ENCODE peak calls at places on chromosomes 11 and 22, in ten cellular contexts. One of them, this sample, is unnamed.

GRCh38 chr11:113579292-113579940 is 104.2 kb upstream of the DRD2 start:
- DNase-seq in A549: no peak
- DNase-seq in CD8-positive, alpha-beta T cell: no peak
- DNase-seq in pancreas: no peak
- DNase-seq in GM23338: no peak
- DNase-seq in thoracic aorta: no peak
- DNase-seq in upper lobe of right lung: no peak
- DNase-seq in lung: no peak
- DNase-seq in prostate gland: no peak
- DNase-seq in right atrium auricular region: no peak
- DNase-seq in this sample: no peak

GRCh38 chr11:76288166-76288978 is 82.1 kb upstream of the WNT11 start:
- DNase-seq in A549: no peak
- DNase-seq in CD8-positive, alpha-beta T cell: peak; percentile 8
- DNase-seq in pancreas: no peak
- DNase-seq in GM23338: no peak
- DNase-seq in thoracic aorta: no peak
- DNase-seq in upper lobe of right lung: no peak
- DNase-seq in lung: no peak
- DNase-seq in prostate gland: no peak
- DNase-seq in right atrium auricular region: no peak
- DNase-seq in this sample: no peak

GRCh38 chr11:3220521-3221407 is 2.2 kb upstream of the MRGPRG start:
- DNase-seq in A549: no peak
- DNase-seq in CD8-positive, alpha-beta T cell: no peak
- DNase-seq in pancreas: peak; percentile 5
- DNase-seq in GM23338: no peak
- DNase-seq in thoracic aorta: no peak
- DNase-seq in upper lobe of right lung: peak; percentile 65
- DNase-seq in lung: no peak
- DNase-seq in prostate gland: no peak
- DNase-seq in right atrium auricular region: no peak
- DNase-seq in this sample: no peak

GRCh38 chr22:42443240-42444059 is 11.2 kb upstream of the NFAM1 start:
- DNase-seq in A549: peak; percentile 10
- DNase-seq in CD8-positive, alpha-beta T cell: no peak
- DNase-seq in pancreas: no peak
- DNase-seq in GM23338: no peak
- DNase-seq in thoracic aorta: no peak
- DNase-seq in upper lobe of right lung: no peak
- DNase-seq in lung: no peak
- DNase-seq in prostate gland: no peak
- DNase-seq in right atrium auricular region: no peak
- DNase-seq in this sample: no peak

GRCh38 chr11:3835100-3835485 is 5.7 kb downstream of the RHOG start:
- DNase-seq in A549: no peak
- DNase-seq in CD8-positive, alpha-beta T cell: no peak
- DNase-seq in pancreas: no peak
- DNase-seq in GM23338: no peak
- DNase-seq in thoracic aorta: no peak
- DNase-seq in upper lobe of right lung: no peak
- DNase-seq in lung: no peak
- DNase-seq in prostate gland: no peak
- DNase-seq in right atrium auricular region: no peak
- DNase-seq in this sample: no peak

GRCh38 chr11:69636512-69636866 is 4.5 kb upstream of the CCND1 start:
- DNase-seq in A549: peak; percentile 61
- DNase-seq in CD8-positive, alpha-beta T cell: no peak
- DNase-seq in pancreas: peak; percentile 68
- DNase-seq in GM23338: peak; percentile 93
- DNase-seq in thoracic aorta: no peak
- DNase-seq in upper lobe of right lung: peak; percentile 86
- DNase-seq in lung: peak; percentile 70
- DNase-seq in prostate gland: no peak
- DNase-seq in right atrium auricular region: peak; percentile 86
- DNase-seq in this sample: no peak

GRCh38 chr22:35258144-35258988 is 1.1 kb downstream of the HMGXB4 start:
- DNase-seq in A549: peak; percentile 5
- DNase-seq in CD8-positive, alpha-beta T cell: no peak
- DNase-seq in pancreas: no peak
- DNase-seq in GM23338: peak; percentile 75
- DNase-seq in thoracic aorta: no peak
- DNase-seq in upper lobe of right lung: no peak
- DNase-seq in lung: no peak
- DNase-seq in prostate gland: peak; percentile 16
- DNase-seq in right atrium auricular region: no peak
- DNase-seq in this sample: peak; percentile 4

GRCh38 chr11:110148775-110149744 is 55.9 kb downstream of the ZC3H12C start:
- DNase-seq in A549: peak; percentile 34
- DNase-seq in CD8-positive, alpha-beta T cell: no peak
- DNase-seq in pancreas: no peak
- DNase-seq in GM23338: no peak
- DNase-seq in thoracic aorta: no peak
- DNase-seq in upper lobe of right lung: no peak
- DNase-seq in lung: no peak
- DNase-seq in prostate gland: no peak
- DNase-seq in right atrium auricular region: no peak
- DNase-seq in this sample: peak; percentile 43

GRCh38 chr11:28461338-28461737 is 353.1 kb downstream of the METTL15 start:
- DNase-seq in A549: no peak
- DNase-seq in CD8-positive, alpha-beta T cell: no peak
- DNase-seq in pancreas: no peak
- DNase-seq in GM23338: no peak
- DNase-seq in thoracic aorta: no peak
- DNase-seq in upper lobe of right lung: no peak
- DNase-seq in lung: no peak
- DNase-seq in prostate gland: no peak
- DNase-seq in right atrium auricular region: no peak
- DNase-seq in this sample: no peak

GRCh38 chr11:2768471-2769408 is 68.9 kb upstream of the KCNQ1OT1 start:
- DNase-seq in A549: peak; percentile 65
- DNase-seq in CD8-positive, alpha-beta T cell: no peak
- DNase-seq in pancreas: peak; percentile 2
- DNase-seq in GM23338: no peak
- DNase-seq in thoracic aorta: no peak
- DNase-seq in upper lobe of right lung: no peak
- DNase-seq in lung: peak; percentile 17
- DNase-seq in prostate gland: peak; percentile 1
- DNase-seq in right atrium auricular region: peak; percentile 34
- DNase-seq in this sample: peak; percentile 86

DNA sequence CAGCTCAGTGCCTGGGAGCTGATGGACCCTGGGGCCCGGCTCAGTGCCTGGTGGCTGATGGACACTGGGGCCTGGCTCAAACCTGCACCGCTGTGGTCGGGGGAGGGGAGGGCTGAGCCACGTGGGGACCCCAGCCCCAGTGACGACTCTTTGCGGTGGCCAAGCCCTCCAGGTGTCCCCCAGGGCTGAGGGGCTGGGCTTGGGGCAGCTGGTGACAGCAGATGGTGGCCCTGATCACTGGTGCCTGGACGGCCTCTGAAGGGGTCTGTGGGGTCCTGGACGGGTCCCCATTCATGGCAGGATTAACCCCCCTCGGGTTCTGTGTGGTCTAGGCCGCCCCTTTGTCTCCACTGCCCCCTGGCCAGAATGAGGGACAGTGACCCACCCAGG is 3.4 kb upstream of the MUC5B start:
- DNase-seq in A549: no peak
- DNase-seq in CD8-positive, alpha-beta T cell: no peak
- DNase-seq in pancreas: no peak
- DNase-seq in GM23338: no peak
- DNase-seq in thoracic aorta: no peak
- DNase-seq in upper lobe of right lung: peak; percentile 66
- DNase-seq in lung: no peak
- DNase-seq in prostate gland: no peak
- DNase-seq in right atrium auricular region: no peak
- DNase-seq in this sample: no peak
- H3K27ac ChIP-seq in A549: peak overlapping the region; percentile 81
- H3K27ac ChIP-seq in CD8-positive, alpha-beta T cell: no peak overlapping the region
- H3K27ac ChIP-seq in pancreas: no peak overlapping the region
- H3K27ac ChIP-seq in GM23338: no peak overlapping the region
- H3K27ac ChIP-seq in thoracic aorta: no peak overlapping the region
- H3K27ac ChIP-seq in upper lobe of right lung: no peak overlapping the region
- H3K27ac ChIP-seq in lung: no peak overlapping the region
- H3K27ac ChIP-seq in prostate gland: no peak overlapping the region
- H3K27ac ChIP-seq in right atrium auricular region: no peak overlapping the region
- H3K27ac ChIP-seq in this sample: no peak overlapping the region

DNA sequence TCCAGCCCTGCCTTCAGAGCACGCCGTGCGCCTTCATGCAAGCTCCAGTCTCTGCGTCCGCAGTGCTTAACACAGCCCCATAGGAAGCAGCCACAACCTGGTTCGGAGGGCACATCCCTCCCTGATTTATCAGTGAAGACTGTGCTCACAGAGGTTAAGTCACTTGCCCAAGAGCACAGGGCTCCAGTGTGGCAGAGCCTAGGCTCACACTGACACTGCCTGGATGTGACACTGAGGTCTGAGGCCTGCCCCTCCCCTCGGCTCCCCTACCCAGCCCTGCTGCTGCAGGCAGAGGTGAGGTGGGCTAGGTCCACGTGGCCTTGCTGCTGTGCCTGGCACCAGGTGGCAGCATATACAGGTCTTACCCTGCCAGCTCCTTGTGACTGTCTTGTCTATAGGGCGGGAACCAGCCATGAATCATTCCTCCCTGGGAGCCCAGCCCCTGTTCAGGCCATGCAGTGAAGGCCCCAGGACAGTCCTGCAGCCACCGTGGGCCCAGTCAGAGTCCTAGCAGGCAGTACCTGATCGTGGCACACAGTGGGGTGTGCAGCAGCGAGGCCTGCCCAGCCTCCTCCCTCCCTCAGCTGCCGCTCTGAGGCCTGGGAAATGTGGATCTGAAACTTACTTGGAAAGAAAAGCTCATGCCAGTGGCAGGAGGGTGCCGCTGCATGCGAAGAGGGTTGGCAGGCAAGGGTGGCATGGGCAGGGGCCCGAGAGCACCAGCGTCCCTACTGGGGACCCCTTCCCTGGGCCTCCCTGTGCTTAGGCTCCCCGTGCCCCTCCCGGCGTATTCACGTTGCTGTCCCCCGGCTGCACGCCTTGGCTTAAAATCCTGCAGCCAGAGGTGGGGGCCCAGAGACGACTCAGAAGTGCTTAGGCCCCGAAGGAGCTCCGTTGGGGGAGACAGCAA is 1.2 kb upstream of the CERK start:
- DNase-seq in A549: peak; percentile 88
- DNase-seq in CD8-positive, alpha-beta T cell: no peak
- DNase-seq in pancreas: peak; percentile 71
- DNase-seq in GM23338: peak; percentile 52
- DNase-seq in thoracic aorta: no peak
- DNase-seq in upper lobe of right lung: no peak
- DNase-seq in lung: peak; percentile 50
- DNase-seq in prostate gland: peak; percentile 61
- DNase-seq in right atrium auricular region: peak; percentile 83
- DNase-seq in this sample: peak; percentile 79
- TF ChIP-seq CTCF in A549: peak; percentile 55
- TF ChIP-seq CTCF in CD8-positive, alpha-beta T cell: no peak
- TF ChIP-seq CTCF in pancreas: no peak
- TF ChIP-seq CTCF in GM23338: no peak
- TF ChIP-seq CTCF in thoracic aorta: no peak
- TF ChIP-seq CTCF in upper lobe of right lung: no peak
- TF ChIP-seq CTCF in lung: peak; percentile 35
- TF ChIP-seq CTCF in prostate gland: peak; percentile 49
- TF ChIP-seq CTCF in right atrium auricular region: no peak
- TF ChIP-seq CTCF in this sample: peak; percentile 78

DNA sequence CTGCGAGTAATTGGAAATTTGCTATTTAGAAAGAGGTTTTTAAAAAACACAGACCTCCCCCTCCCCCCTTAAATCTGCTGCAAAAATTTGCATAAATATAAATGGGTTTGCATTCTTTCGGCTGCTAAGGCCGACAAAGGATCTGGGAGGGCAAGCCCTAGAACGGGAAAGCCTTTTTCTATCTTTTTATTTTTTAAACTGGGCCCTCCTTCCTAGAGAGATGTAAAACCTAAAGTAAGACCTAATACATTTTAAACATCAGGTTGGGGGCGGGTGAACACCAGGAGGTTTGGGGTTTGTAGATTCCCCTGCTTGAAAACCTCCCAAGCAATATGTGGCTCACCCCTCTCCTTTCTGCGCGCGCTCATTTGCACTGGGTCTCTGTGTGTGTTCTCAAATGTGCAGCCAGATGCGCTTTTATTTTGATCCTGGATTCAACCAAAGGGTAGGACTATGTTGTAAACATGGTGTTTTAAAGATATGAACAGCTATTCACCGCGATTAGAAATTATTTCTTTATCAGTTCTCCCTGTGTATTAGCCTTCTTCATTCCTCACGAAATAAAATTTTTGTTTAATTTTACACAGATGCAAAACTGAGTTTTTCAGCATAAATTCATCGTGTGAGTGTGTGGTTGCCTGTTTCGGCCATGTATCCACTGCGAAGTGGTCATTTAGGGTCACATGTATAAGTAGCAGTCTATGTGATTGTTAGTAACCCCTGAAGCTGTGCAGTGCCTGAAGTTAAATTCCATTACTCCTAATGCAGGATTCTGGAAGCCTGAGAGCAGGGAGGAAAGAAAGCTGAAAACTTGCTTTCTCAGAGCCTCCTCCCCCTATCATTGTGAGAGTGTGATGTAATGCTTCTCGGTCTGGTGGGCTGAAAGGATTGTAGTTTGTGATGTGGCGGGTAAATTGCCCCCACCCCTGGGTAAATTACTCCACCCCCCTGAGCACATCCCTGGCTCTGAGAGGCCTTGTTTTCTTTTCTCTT is 988 bp downstream of the TNRC6B start:
- DNase-seq in A549: no peak
- DNase-seq in CD8-positive, alpha-beta T cell: no peak
- DNase-seq in pancreas: no peak
- DNase-seq in GM23338: peak; percentile 80
- DNase-seq in thoracic aorta: no peak
- DNase-seq in upper lobe of right lung: no peak
- DNase-seq in lung: no peak
- DNase-seq in prostate gland: peak; percentile 33
- DNase-seq in right atrium auricular region: no peak
- DNase-seq in this sample: no peak
- H3K27ac ChIP-seq in A549: peak overlapping the region; percentile 94
- H3K27ac ChIP-seq in CD8-positive, alpha-beta T cell: peak overlapping the region; percentile 60
- H3K27ac ChIP-seq in pancreas: peak overlapping the region; percentile 84
- H3K27ac ChIP-seq in GM23338: peak overlapping the region; percentile 98
- H3K27ac ChIP-seq in thoracic aorta: peak overlapping the region; percentile 79
- H3K27ac ChIP-seq in upper lobe of right lung: peak overlapping the region; percentile 90
- H3K27ac ChIP-seq in lung: peak overlapping the region; percentile 52
- H3K27ac ChIP-seq in prostate gland: peak overlapping the region; percentile 61
- H3K27ac ChIP-seq in right atrium auricular region: peak overlapping the region; percentile 78
- H3K27ac ChIP-seq in this sample: peak overlapping the region; percentile 65

DNA sequence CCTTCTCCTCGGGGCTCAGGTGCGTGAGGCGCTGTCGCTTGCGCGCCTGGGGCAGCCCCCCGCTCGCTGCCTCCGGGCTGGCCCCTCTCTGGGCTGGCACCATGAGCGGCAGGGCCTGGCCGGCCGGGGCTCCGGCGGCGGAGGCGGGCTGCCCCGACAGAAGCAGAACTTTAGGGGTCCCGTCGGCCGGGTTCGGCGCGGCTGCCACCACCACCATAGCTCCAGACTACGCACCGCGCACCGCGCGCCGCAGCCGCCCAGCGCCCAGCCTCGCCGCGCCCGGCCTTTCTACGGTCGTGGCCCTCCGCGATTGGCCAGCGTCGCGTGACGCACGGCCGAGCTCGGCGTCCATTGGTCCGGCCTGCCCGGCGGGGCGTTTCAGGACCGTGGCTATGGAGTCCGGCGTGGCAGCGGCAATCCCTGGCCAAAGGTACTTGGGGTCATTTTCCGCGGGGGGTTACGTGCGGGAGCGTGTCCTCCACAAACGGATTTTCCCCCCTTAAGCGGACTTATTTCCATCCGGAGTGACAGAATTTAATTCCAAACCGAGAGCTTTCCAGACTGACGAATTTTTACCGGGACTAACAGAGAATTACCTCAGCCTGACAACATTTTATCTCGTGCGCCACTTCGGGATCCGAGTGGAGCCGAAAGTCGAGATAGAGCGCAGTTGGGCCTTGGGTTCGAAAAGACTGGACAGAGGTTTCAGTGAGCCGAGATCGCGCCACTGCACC is at the start of gene XBP1:
- DNase-seq in A549: peak; percentile 90
- DNase-seq in CD8-positive, alpha-beta T cell: peak; percentile 83
- DNase-seq in pancreas: peak; percentile 97
- DNase-seq in GM23338: peak; percentile 96
- DNase-seq in thoracic aorta: peak; percentile 64
- DNase-seq in upper lobe of right lung: peak; percentile 97
- DNase-seq in lung: peak; percentile 94
- DNase-seq in prostate gland: peak; percentile 94
- DNase-seq in right atrium auricular region: peak; percentile 97
- DNase-seq in this sample: peak; percentile 98
- TF ChIP-seq CTCF in A549: no peak
- TF ChIP-seq CTCF in CD8-positive, alpha-beta T cell: no peak
- TF ChIP-seq CTCF in pancreas: no peak
- TF ChIP-seq CTCF in GM23338: no peak
- TF ChIP-seq CTCF in thoracic aorta: no peak
- TF ChIP-seq CTCF in upper lobe of right lung: no peak
- TF ChIP-seq CTCF in lung: no peak
- TF ChIP-seq CTCF in prostate gland: no peak
- TF ChIP-seq CTCF in right atrium auricular region: no peak
- TF ChIP-seq CTCF in this sample: no peak